ENCODE peak calls at places on chromosomes 3 and 15, in five cellular contexts. O, W, Q, X and C are unnamed samples.

GRCh38 chr3:115758076-115758763 is 134.9 kb downstream of the GAP43 start:
- DNase-seq in O (no peak), W (no peak), Q (no peak), X (no peak), C (no peak)

GRCh38 chr15:45225506-45226273 is 26.3 kb upstream of the SLC28A2 start:
- DNase-seq in O (no peak), W (peak), Q (no peak), X (no peak), C (no peak)

GRCh38 chr15:98651581-98652220 is 3.4 kb downstream of the IGF1R start:
- DNase-seq in O (no peak), W (no peak), Q (no peak), X (no peak), C (peak)

GRCh38 chr3:107525954-107526305 is 3.2 kb downstream of the BBX start:
- DNase-seq in O (no peak), W (no peak), Q (peak), X (no peak), C (no peak)

GRCh38 chr3:157752952-157753351 is 249.7 kb upstream of the VEPH1 start:
- DNase-seq in O (no peak), W (no peak), Q (no peak), X (no peak), C (no peak)

GRCh38 chr3:139718415-139718814 is 40.6 kb upstream of the NMNAT3 start:
- DNase-seq in O (peak), W (peak), Q (peak), X (peak), C (peak)

GRCh38 chr15:92884459-92884812 is 15.7 kb upstream of the CHD2 start:
- DNase-seq in O (no peak), W (no peak), Q (no peak), X (no peak), C (no peak)

GRCh38 chr3:197942956-197943556 is 6.9 kb upstream of the RPL35A start:
- DNase-seq in O (peak), W (peak), Q (peak), X (no peak), C (no peak)

GRCh38 chr3:172355836-172356235 is 92.4 kb downstream of the GHSR start:
- DNase-seq in O (peak), W (no peak), Q (no peak), X (no peak), C (peak)

GRCh38 chr3:5005367-5005766 is 26.1 kb downstream of the BHLHE40 start:
- DNase-seq in O (no peak), W (no peak), Q (no peak), X (no peak), C (no peak)

GRCh38 chr3:136070953-136071949 is 105.7 kb downstream of the PPP2R3A start:
- DNase-seq in O (no peak), W (no peak), Q (no peak), X (no peak), C (peak)

GRCh38 chr3:111080357-111080937 is 8.8 kb downstream of the NECTIN3 start:
- DNase-seq in O (no peak), W (no peak), Q (peak), X (no peak), C (peak)

GRCh38 chr3:172915911-172916514 is 165.5 kb downstream of the ECT2 start:
- DNase-seq in O (no peak), W (no peak), Q (no peak), X (no peak), C (no peak)

GRCh38 chr15:98160236-98160635 is 199.7 kb downstream of the ARRDC4 start:
- DNase-seq in O (no peak), W (no peak), Q (no peak), X (no peak), C (no peak)

GRCh38 chr3:112605285-112605684 is 35.7 kb downstream of the CCDC80 start:
- DNase-seq in O (no peak), W (no peak), Q (peak), X (no peak), C (no peak)

GRCh38 chr3:105173972-105174371 is 192.7 kb upstream of the ALCAM start:
- DNase-seq in O (no peak), W (no peak), Q (no peak), X (no peak), C (no peak)

GRCh38 chr15:52111517-52112202 is 915 bp downstream of the BCL2L10 start:
- DNase-seq in O (no peak), W (no peak), Q (no peak), X (no peak), C (no peak)

GRCh38 chr3:74353039-74353438 is 261.4 kb downstream of the CNTN3 start:
- DNase-seq in O (no peak), W (no peak), Q (peak), X (no peak), C (no peak)

GRCh38 chr3:169215953-169216352 is 447.6 kb downstream of the MECOM start:
- DNase-seq in O (no peak), W (no peak), Q (no peak), X (no peak), C (no peak)

GRCh38 chr15:60890361-60890991 is 338.6 kb downstream of the RORA start:
- DNase-seq in O (no peak), W (no peak), Q (no peak), X (no peak), C (no peak)

GRCh38 chr3:188212308-188212969 is 58.5 kb downstream of the LPP start:
- DNase-seq in O (no peak), W (no peak), Q (no peak), X (no peak), C (no peak)

GRCh38 chr3:136464502-136464901 is 214.4 kb downstream of the PCCB start:
- DNase-seq in O (no peak), W (no peak), Q (no peak), X (no peak), C (no peak)

GRCh38 chr3:26921054-26921453 is 298.5 kb downstream of the LRRC3B start:
- DNase-seq in O (no peak), W (no peak), Q (no peak), X (no peak), C (no peak)

GRCh38 chr3:180467177-180467576 is 134.8 kb upstream of the TTC14 start:
- DNase-seq in O (no peak), W (no peak), Q (no peak), X (no peak), C (no peak)

GRCh38 chr3:160225181-160226025 is at the start of gene C3orf80:
- DNase-seq in O (peak), W (peak), Q (peak), X (peak), C (peak)

GRCh38 chr15:33442449-33442848 is 131.7 kb downstream of the RYR3 start:
- DNase-seq in O (no peak), W (no peak), Q (no peak), X (no peak), C (no peak)

GRCh38 chr3:128112406-128112968 is 11.1 kb downstream of the RUVBL1 start:
- DNase-seq in O (peak), W (no peak), Q (peak), X (no peak), C (no peak)

GRCh38 chr3:46298871-46299607 is 54.9 kb upstream of the CCR2 start:
- DNase-seq in O (no peak), W (no peak), Q (no peak), X (no peak), C (no peak)
- TF ChIP-seq JUND in O (no peak), W (no peak), Q (no peak), X (no peak), C (no peak)

DNA sequence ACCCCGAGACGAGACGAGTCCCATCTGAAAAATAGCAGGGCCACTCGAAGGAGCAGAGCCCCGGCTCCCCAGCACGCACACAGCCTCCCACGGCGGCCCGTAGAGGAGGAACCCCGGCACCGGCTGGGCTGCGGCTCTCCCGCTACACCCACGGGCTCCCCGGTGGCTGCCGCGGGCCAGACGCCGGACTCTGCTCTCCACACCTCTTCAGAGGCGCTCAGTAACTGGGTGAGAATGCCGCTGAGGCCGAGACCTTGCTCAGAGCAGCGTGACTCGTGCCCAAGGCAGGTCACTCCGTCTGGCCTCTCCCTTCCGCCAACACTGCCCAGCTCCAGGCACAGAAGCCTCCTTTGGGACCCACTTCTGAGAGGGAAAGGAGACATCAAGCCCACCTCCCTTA is 34.4 kb downstream of the TNK2 start:
- DNase-seq in O (no peak), W (no peak), Q (no peak), X (no peak), C (no peak)
- TF ChIP-seq JUND in O (no peak), W (no peak), Q (no peak), X (no peak), C (no peak)

DNA sequence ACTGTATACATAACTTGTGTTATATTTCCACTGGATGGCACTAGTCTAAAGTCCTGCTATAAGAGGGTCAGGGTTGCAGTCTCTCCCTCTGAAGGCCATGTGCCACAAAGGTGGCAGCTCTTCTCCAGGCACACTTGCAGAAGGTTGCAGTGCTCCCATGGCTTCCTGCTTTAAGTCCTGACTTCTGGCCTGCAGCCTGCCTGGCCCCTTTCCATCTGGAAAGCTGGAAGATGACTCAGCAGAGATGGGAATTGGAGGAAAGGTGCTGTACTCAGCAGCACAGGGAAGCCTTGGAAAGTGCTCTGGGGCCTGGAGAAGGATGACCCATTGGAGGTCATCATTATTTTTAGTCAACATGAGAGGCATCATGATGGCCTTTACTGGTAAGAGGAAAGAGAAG is 40.9 kb upstream of the MRPL3 start:
- DNase-seq in O (peak), W (no peak), Q (no peak), X (no peak), C (peak)
- TF ChIP-seq JUND in O (no peak), W (no peak), Q (peak), X (no peak), C (no peak)

GRCh38 chr3:16357191-16357590 is 92.2 kb downstream of the OXNAD1 start:
- DNase-seq in O (no peak), W (no peak), Q (no peak), X (no peak), C (no peak)
- TF ChIP-seq JUND in O (no peak), W (no peak), Q (no peak), X (no peak), C (no peak)

GRCh38 chr15:31330111-31330785 is 3.6 kb downstream of the KLF13 start:
- DNase-seq in O (no peak), W (no peak), Q (no peak), X (no peak), C (no peak)

GRCh38 chr15:31329640-31330010 is 3.0 kb downstream of the KLF13 start:
- DNase-seq in O (no peak), W (no peak), Q (no peak), X (no peak), C (no peak)

GRCh38 chr15:31331389-31331788 is 4.8 kb downstream of the KLF13 start:
- DNase-seq in O (no peak), W (no peak), Q (peak), X (no peak), C (no peak)

GRCh38 chr15:31332020-31332680 is 5.5 kb downstream of the KLF13 start:
- DNase-seq in O (no peak), W (no peak), Q (peak), X (no peak), C (no peak)

GRCh38 chr15:31330836-31331235 is 4.2 kb downstream of the KLF13 start:
- DNase-seq in O (no peak), W (no peak), Q (no peak), X (no peak), C (no peak)
- TF ChIP-seq JUND in O (no peak), W (no peak), Q (no peak), X (no peak), C (no peak)

GRCh38 chr15:91553455-91553854 is 300.1 kb upstream of the SLCO3A1 start:
- DNase-seq in O (no peak), W (no peak), Q (peak), X (no peak), C (no peak)
- TF ChIP-seq JUND in O (no peak), W (no peak), Q (no peak), X (no peak), C (no peak)

DNA sequence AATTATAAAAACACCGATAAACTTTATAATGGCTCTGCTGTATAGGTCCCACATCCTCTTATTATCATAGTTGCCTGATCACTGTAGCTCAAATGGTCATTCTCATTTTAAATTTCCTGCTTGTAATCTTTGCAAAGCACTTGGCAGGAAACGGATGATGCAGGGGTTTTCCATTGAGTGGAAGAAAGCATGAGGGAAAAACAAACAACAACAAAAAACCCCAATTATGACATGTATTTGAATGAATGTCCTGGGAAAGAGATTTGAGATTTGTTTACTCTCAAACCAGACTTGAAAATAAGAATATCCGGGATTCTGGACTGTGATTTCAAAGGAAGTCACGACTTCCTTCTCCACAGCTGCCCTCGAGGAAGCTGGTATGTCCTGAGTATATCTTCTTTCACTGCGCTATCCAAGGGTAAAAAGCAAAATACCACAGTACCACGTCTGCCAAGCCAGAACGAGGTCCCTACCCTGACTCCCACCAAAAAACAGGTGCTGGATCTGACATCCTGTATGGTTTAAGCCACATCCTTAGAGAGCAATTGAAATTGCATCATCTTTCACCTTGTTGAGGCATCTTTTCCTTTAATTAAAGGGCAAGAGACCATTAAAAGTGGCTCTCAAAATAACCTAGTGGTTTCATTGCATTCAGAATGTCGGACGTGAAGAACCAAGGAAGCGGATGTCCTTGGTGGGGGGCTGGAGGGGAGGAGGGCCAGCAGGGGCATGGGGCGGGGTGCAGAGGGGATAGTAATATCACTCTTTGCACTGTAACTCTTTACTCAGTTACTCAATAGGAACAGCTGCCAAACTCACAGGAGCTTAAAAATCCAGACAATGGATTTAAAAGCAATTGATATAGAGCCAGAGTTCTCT is 13.5 kb upstream of the TIPIN start:
- DNase-seq in O (no peak), W (peak), Q (no peak), X (no peak), C (peak)
- TF ChIP-seq JUND in O (no peak), W (peak), Q (no peak), X (no peak), C (no peak)

GRCh38 chr3:13203398-13204176 is 130.4 kb upstream of the IQSEC1 start:
- DNase-seq in O (no peak), W (no peak), Q (no peak), X (no peak), C (no peak)
- TF ChIP-seq JUND in O (no peak), W (no peak), Q (no peak), X (no peak), C (no peak)

DNA sequence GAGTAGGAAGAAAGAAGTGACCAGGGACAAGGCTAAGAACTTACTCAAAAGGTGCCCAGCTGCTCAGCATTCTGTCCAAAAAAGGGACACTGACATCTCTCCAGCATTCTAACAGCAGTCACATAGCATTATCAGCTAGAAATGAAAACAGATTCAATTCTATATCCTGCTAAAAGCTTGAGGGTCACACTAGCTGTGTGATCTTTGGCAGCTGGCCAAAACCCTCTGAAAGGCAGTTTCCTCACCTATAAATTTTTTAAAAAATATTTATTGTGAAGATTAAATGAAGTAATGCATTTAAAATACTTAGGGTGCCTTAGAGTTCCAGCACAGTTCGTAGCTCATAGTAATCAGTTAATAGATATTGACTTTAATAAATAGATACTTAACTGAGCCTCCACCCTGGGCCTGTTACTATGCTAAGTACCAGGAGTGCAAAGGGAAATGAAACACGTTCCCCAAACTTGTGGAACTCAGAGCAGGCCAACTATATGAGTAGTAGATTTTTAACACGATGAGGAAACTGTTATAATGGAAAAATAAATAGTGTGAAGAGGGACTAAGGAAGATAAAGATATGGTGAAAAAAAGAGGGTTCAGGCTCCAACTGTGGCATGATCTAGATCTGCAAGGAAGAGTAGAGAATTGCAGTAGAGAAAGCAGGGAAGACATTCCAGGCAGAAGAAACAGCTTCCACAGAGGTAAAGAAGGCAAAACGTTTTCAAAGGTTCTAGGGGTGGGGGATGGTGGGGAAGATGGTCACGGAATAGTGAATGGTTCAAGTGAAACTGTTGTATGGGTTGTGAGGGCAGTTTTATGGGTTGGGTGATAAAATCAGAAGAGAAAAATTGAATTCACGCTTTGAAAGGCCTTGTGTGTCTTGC is 11.4 kb downstream of the CD86 start:
- DNase-seq in O (no peak), W (no peak), Q (no peak), X (no peak), C (no peak)
- TF ChIP-seq JUND in O (no peak), W (no peak), Q (no peak), X (no peak), C (no peak)